ENCODE peak calls at places on chromosomes 12 and 14, in seven cellular contexts. S is pancreas, F is HCT116, R is sigmoid colon, K is adrenal gland, G is uterus, I is lung. D is an unnamed sample.

GRCh38 chr14:95274283-95274682 is 45.4 kb downstream of the CLMN start:
- DNase-seq in S (no peak), F (no peak), R (no peak), K (no peak), G (no peak), I (no peak), D (no peak)

GRCh38 chr14:105165134-105165704 is 3.4 kb downstream of the JAG2 start:
- DNase-seq in S (no peak), F (no peak), R (no peak), K (no peak), G (no peak), I (no peak), D (no peak)

GRCh38 chr14:65045011-65045410 is 57.3 kb downstream of the MAX start:
- DNase-seq in S (no peak), F (no peak), R (no peak), K (no peak), G (no peak), I (no peak), D (no peak)

GRCh38 chr14:92610849-92611271 is 97.3 kb downstream of the RIN3 start:
- DNase-seq in S (no peak), F (no peak), R (peak), K (no peak), G (no peak), I (no peak), D (no peak)

GRCh38 chr14:28630100-28630499 is 136.5 kb upstream of the FOXG1 start:
- DNase-seq in S (no peak), F (no peak), R (no peak), K (no peak), G (no peak), I (no peak), D (no peak)

GRCh38 chr14:60723218-60724079 is 702 bp downstream of the SIX4 start:
- DNase-seq in S (peak), F (no peak), R (peak), K (peak), G (peak), I (peak), D (peak)

GRCh38 chr12:14216405-14217294 is 148.8 kb upstream of the ATF7IP start:
- DNase-seq in S (no peak), F (no peak), R (no peak), K (no peak), G (no peak), I (no peak), D (no peak)

GRCh38 chr12:67910360-67911292 is 78.6 kb upstream of the IFNG-AS1 start:
- DNase-seq in S (no peak), F (no peak), R (no peak), K (no peak), G (no peak), I (no peak), D (no peak)

GRCh38 chr12:122235741-122236140 is 9.9 kb upstream of the DIABLO start:
- DNase-seq in S (no peak), F (no peak), R (no peak), K (peak), G (no peak), I (no peak), D (no peak)

GRCh38 chr12:91854725-91855124 is 290.9 kb downstream of the BTG1 start:
- DNase-seq in S (no peak), F (no peak), R (peak), K (no peak), G (no peak), I (no peak), D (no peak)

GRCh38 chr12:13431041-13431440 is 234.5 kb downstream of the EMP1 start:
- DNase-seq in S (no peak), F (no peak), R (no peak), K (no peak), G (no peak), I (no peak), D (no peak)

GRCh38 chr14:79411403-79412174 is 799.7 kb downstream of the DIO2 start:
- DNase-seq in S (no peak), F (no peak), R (no peak), K (no peak), G (no peak), I (no peak), D (no peak)

GRCh38 chr14:95267306-95267705 is 52.4 kb downstream of the CLMN start:
- DNase-seq in S (no peak), F (no peak), R (no peak), K (no peak), G (no peak), I (no peak), D (no peak)

GRCh38 chr14:68359862-68360552 is 432.9 kb downstream of the ZFP36L1 start:
- DNase-seq in S (no peak), F (peak), R (peak), K (peak), G (peak), I (peak), D (peak)

GRCh38 chr12:27530157-27530922 is 6.3 kb downstream of the PPFIBP1 start:
- DNase-seq in S (no peak), F (no peak), R (no peak), K (no peak), G (no peak), I (no peak), D (no peak)

GRCh38 chr12:13099066-13099909 is 4.2 kb downstream of the GSG1 start:
- DNase-seq in S (no peak), F (no peak), R (no peak), K (peak), G (no peak), I (no peak), D (no peak)

GRCh38 chr12:133106253-133106652 is 23.8 kb downstream of the ZNF891 start:
- DNase-seq in S (no peak), F (no peak), R (no peak), K (no peak), G (no peak), I (no peak), D (no peak)

GRCh38 chr14:89384023-89384422 is 33.0 kb downstream of the FOXN3 start:
- DNase-seq in S (no peak), F (no peak), R (peak), K (no peak), G (no peak), I (no peak), D (no peak)

GRCh38 chr14:35365130-35366047 is 39.2 kb downstream of the NFKBIA start:
- DNase-seq in S (peak), F (peak), R (peak), K (peak), G (peak), I (peak), D (peak)

GRCh38 chr14:37230551-37231194 is 32.9 kb downstream of the MIPOL1 start:
- DNase-seq in S (no peak), F (peak), R (no peak), K (peak), G (no peak), I (no peak), D (no peak)

GRCh38 chr12:115408642-115409041 is 724.7 kb upstream of the TBX3 start:
- DNase-seq in S (no peak), F (no peak), R (no peak), K (no peak), G (no peak), I (no peak), D (no peak)

GRCh38 chr12:94186461-94187237 is 38.3 kb downstream of the PLXNC1 start:
- DNase-seq in S (no peak), F (no peak), R (peak), K (peak), G (peak), I (no peak), D (peak)

GRCh38 chr12:40313928-40314327 is 89.1 kb downstream of the LRRK2 start:
- DNase-seq in S (no peak), F (no peak), R (no peak), K (no peak), G (no peak), I (no peak), D (no peak)

GRCh38 chr12:64669270-64669842 is 59.1 kb downstream of the RASSF3 start:
- DNase-seq in S (peak), F (no peak), R (peak), K (peak), G (no peak), I (peak), D (no peak)

GRCh38 chr12:48786591-48787544 is 2.0 kb downstream of the ADCY6 start:
- DNase-seq in S (no peak), F (no peak), R (no peak), K (peak), G (peak), I (no peak), D (no peak)

GRCh38 chr12:57142727-57143126 is 4.7 kb downstream of the LRP1-AS start:
- DNase-seq in S (no peak), F (no peak), R (no peak), K (no peak), G (peak), I (no peak), D (peak)

GRCh38 chr12:106709068-106709511 is 65.4 kb upstream of the RIC8B start:
- DNase-seq in S (no peak), F (no peak), R (no peak), K (no peak), G (no peak), I (peak), D (no peak)

GRCh38 chr12:90305379-90305778 is 596.7 kb upstream of the ATP2B1 start:
- DNase-seq in S (no peak), F (peak), R (no peak), K (no peak), G (no peak), I (no peak), D (no peak)

GRCh38 chr12:96242597-96242996 is 48.4 kb downstream of the ELK3 start:
- DNase-seq in S (no peak), F (no peak), R (peak), K (peak), G (no peak), I (no peak), D (no peak)

GRCh38 chr14:23469906-23470403 is 452 bp downstream of the NGDN start:
- DNase-seq in S (no peak), F (no peak), R (no peak), K (peak), G (no peak), I (no peak), D (no peak)

GRCh38 chr12:3225154-3225795 is 148.1 kb downstream of the TSPAN9 start:
- DNase-seq in S (no peak), F (no peak), R (no peak), K (no peak), G (no peak), I (no peak), D (no peak)

GRCh38 chr12:89775336-89776005 is 66.8 kb upstream of the ATP2B1 start:
- DNase-seq in S (no peak), F (no peak), R (no peak), K (no peak), G (no peak), I (no peak), D (no peak)

DNA sequence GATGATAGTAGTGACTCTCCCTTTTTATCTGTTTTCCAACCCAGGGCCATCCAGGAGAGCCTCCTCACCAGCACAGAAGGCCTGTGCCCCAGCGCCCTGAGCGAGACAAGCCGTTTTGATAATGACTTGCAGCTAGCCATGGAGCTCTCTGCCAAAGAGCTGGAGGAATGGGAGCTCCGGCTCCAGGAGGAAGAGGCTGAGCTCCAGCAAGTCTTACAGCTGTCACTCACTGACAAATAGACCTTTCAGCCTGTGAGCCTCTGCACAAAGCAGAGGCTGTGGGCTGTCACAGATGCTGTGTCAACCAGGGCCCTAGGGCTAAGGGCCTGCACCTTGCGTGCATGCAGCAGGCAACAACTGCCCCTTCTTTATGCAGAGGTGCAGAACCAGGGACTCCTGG is 11.0 kb downstream of the C12orf76 start:
- DNase-seq in S (no peak), F (no peak), R (no peak), K (no peak), G (no peak), I (no peak), D (peak)
- H3K27ac ChIP-seq in S (no peak), F (no peak), R (no peak), K (no peak), G (no peak), I (no peak), D (peak)

GRCh38 chr12:124451016-124451415 is 116.4 kb downstream of the NCOR2 start:
- DNase-seq in S (no peak), F (no peak), R (no peak), K (no peak), G (no peak), I (no peak), D (no peak)
- H3K27ac ChIP-seq in S (no peak), F (no peak), R (no peak), K (no peak), G (no peak), I (no peak), D (peak)

GRCh38 chr12:30794020-30794419 is 39.3 kb upstream of the CAPRIN2 start:
- DNase-seq in S (no peak), F (no peak), R (no peak), K (no peak), G (no peak), I (no peak), D (no peak)
- H3K27ac ChIP-seq in S (no peak), F (peak), R (no peak), K (no peak), G (no peak), I (no peak), D (no peak)

GRCh38 chr12:120096671-120097202 is 19.8 kb downstream of the RAB35 start:
- DNase-seq in S (no peak), F (no peak), R (no peak), K (no peak), G (no peak), I (no peak), D (no peak)
- H3K27ac ChIP-seq in S (no peak), F (no peak), R (no peak), K (no peak), G (no peak), I (no peak), D (no peak)

GRCh38 chr12:4322789-4323188 is 1.8 kb downstream of the TIGAR start:
- DNase-seq in S (no peak), F (no peak), R (no peak), K (no peak), G (no peak), I (no peak), D (no peak)
- H3K27ac ChIP-seq in S (peak), F (no peak), R (no peak), K (no peak), G (no peak), I (no peak), D (no peak)

D was measured in substantia nigra.